ENCODE peak calls at places on chromosomes 7 and 10, in five cellular contexts. S is NT2/D1, H is HepG2, E is GM12878, K is H1. Z is an unnamed sample.

GRCh38 chr10:29811751-29812427 is 177.1 kb upstream of the SVIL start:
- DNase-seq in S (no peak), E (no peak), H (no peak), K (no peak), Z (no peak)

GRCh38 chr7:4202154-4202553 is 479.9 kb upstream of the FOXK1 start:
- DNase-seq in S (no peak), K (no peak), H (no peak), E (no peak), Z (no peak)

GRCh38 chr10:18532881-18533535 is 118.4 kb downstream of the NSUN6 start:
- DNase-seq in K (no peak), E (no peak), S (no peak), H (no peak), Z (no peak)

GRCh38 chr7:84271550-84271949 is 77.0 kb upstream of the SEMA3A start:
- DNase-seq in E (no peak), K (no peak), H (no peak), S (no peak), Z (no peak)

GRCh38 chr10:133315847-133316246 is 7.1 kb downstream of the ZNF511 start:
- DNase-seq in E (no peak), K (no peak), H (peak), S (no peak), Z (no peak)

GRCh38 chr10:94065787-94066186 is 72.1 kb downstream of the PLCE1 start:
- DNase-seq in K (no peak), H (no peak), S (no peak), E (no peak), Z (no peak)

GRCh38 chr7:85765698-85766298 is 578.9 kb upstream of the SEMA3D start:
- DNase-seq in K (peak), S (no peak), H (peak), E (no peak), Z (no peak)

GRCh38 chr10:99232357-99232999 is 3.2 kb downstream of the HPSE2 start:
- DNase-seq in H (no peak), K (peak), E (no peak), S (no peak), Z (no peak)

GRCh38 chr7:27917774-27918314 is 177.9 kb downstream of the TAX1BP1 start:
- DNase-seq in H (peak), E (no peak), K (no peak), S (no peak), Z (no peak)

GRCh38 chr10:50604049-50604640 is 19.6 kb downstream of the SGMS1 start:
- DNase-seq in K (no peak), E (no peak), H (no peak), S (no peak), Z (no peak)

GRCh38 chr7:151194188-151194587 is 7.1 kb upstream of the ASB10 start:
- DNase-seq in S (no peak), H (no peak), K (no peak), E (no peak), Z (no peak)

GRCh38 chr7:66050990-66051424 is 24.6 kb upstream of the ASL start:
- DNase-seq in S (no peak), E (no peak), K (no peak), H (peak), Z (no peak)

GRCh38 chr10:82377608-82378007 is 502.6 kb downstream of the NRG3 start:
- DNase-seq in K (peak), E (no peak), H (no peak), S (no peak), Z (no peak)

GRCh38 chr10:86367339-86367951 is 850 bp upstream of the GRID1 start:
- DNase-seq in H (no peak), K (peak), E (no peak), S (no peak), Z (no peak)

GRCh38 chr10:132788180-132788830 is 2.4 kb upstream of the NKX6-2 start:
- DNase-seq in S (no peak), E (no peak), H (no peak), K (no peak), Z (peak)

GRCh38 chr7:6917258-6917657 is 91.2 kb upstream of the CCZ1B start:
- DNase-seq in E (no peak), K (no peak), S (no peak), H (no peak), Z (no peak)

GRCh38 chr7:12643001-12643400 is 44.4 kb upstream of the ARL4A start:
- DNase-seq in S (no peak), H (no peak), K (no peak), E (no peak), Z (no peak)

GRCh38 chr7:27897001-27897400 is 157.0 kb downstream of the TAX1BP1 start:
- DNase-seq in S (no peak), E (no peak), H (no peak), K (no peak), Z (no peak)

GRCh38 chr7:14687241-14687640 is 215.3 kb downstream of the DGKB start:
- DNase-seq in H (no peak), K (no peak), E (no peak), S (no peak), Z (no peak)

GRCh38 chr7:75669579-75669978 is 69.2 kb downstream of the HIP1 start:
- DNase-seq in H (no peak), E (no peak), K (no peak), S (no peak), Z (no peak)

GRCh38 chr10:95767884-95768556 is 12.1 kb downstream of the ENTPD1 start:
- DNase-seq in H (no peak), S (no peak), E (no peak), K (no peak), Z (no peak)

GRCh38 chr10:124428207-124428777 is 9.6 kb upstream of the OAT start:
- DNase-seq in E (no peak), S (no peak), K (no peak), H (no peak), Z (no peak)

GRCh38 chr7:30612658-30613265 is 18.1 kb downstream of the GARS1 start:
- DNase-seq in S (no peak), H (no peak), K (no peak), E (no peak), Z (no peak)

GRCh38 chr7:98784216-98784785 is 85.5 kb downstream of the TMEM130 start:
- DNase-seq in K (no peak), H (no peak), S (no peak), E (no peak), Z (no peak)

GRCh38 chr7:107966701-107967100 is 36.3 kb downstream of the LAMB1 start:
- DNase-seq in E (no peak), K (no peak), S (peak), H (peak), Z (no peak)

GRCh38 chr7:10912077-10912476 is 61.6 kb upstream of the PHF14 start:
- DNase-seq in E (no peak), H (no peak), K (no peak), S (no peak), Z (no peak)

GRCh38 chr7:79050592-79050991 is 402.9 kb downstream of the MAGI2 start:
- DNase-seq in S (peak), H (no peak), E (no peak), K (no peak), Z (no peak)

GRCh38 chr7:116683786-116684185 is 11.8 kb downstream of the MET start:
- DNase-seq in E (peak), S (no peak), K (no peak), H (no peak), Z (no peak)

GRCh38 chr10:102904337-102904736 is 13.8 kb upstream of the CNNM2 start:
- DNase-seq in S (no peak), K (no peak), H (no peak), E (no peak), Z (no peak)

GRCh38 chr7:64509583-64509982 is 53.3 kb downstream of the ZNF680 start:
- DNase-seq in K (no peak), H (no peak), S (no peak), E (no peak), Z (no peak)

GRCh38 chr7:132575336-132575986 is 809 bp downstream of the PLXNA4 start:
- DNase-seq in K (peak), S (peak), E (no peak), H (no peak), Z (peak)

GRCh38 chr10:110165867-110166266 is 41.5 kb upstream of the MXI1 start:
- DNase-seq in S (no peak), K (peak), H (no peak), E (no peak), Z (no peak)

GRCh38 chr7:116902811-116903210 is 40.4 kb downstream of the CAPZA2 start:
- DNase-seq in E (no peak), S (no peak), H (no peak), K (no peak), Z (no peak)

GRCh38 chr7:140397784-140398750 is at the start of gene SLC37A3:
- DNase-seq in E (peak), S (peak), K (peak), H (peak), Z (peak)

GRCh38 chr7:81956520-81956919 is 186.7 kb upstream of the HGF start:
- DNase-seq in S (peak), E (peak), H (peak), K (no peak), Z (peak)

GRCh38 chr10:95176101-95176500 is 17.9 kb upstream of the ACSM6 start:
- DNase-seq in S (no peak), K (no peak), H (no peak), E (no peak), Z (no peak)

GRCh38 chr10:126686271-126686670 is 15.8 kb upstream of the C10orf90 start:
- DNase-seq in H (no peak), K (no peak), E (no peak), S (no peak), Z (no peak)

DNA sequence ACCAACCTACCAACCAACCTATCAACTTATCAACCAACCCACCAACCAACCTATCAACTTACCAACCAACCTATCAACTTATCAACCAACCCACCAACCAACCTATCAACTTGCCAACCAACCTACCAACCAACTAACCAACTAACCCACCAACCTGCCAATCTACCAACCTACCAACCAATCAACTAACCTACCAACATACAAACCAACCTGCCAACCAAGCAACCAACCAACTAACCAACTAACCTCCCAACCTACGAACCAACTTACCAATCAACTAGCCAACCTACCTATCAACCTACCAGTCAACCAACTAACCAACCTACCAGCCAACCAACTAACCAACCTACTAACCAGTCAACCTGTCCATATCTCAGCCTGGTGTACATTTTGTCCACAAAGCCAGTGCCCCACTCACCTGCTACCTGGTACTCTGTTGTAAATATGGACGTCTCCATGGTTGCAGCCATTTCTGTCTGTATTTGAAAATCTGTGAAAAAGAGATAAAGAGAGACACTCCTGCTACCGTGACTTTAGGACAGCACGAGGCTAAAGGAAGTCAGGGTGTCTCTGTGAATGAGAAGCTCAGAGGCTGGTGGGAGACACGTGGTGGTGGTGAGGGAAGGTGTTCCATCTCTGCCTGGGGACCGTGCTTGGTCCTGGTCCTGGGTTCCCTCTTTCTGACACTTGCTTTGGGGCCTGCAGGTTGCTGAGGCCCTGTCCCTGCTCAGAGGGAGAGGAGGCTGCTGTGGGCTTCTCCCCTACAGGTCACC is 41.9 kb upstream of the IL15RA start:
- DNase-seq in E (no peak), K (no peak), S (no peak), H (no peak), Z (no peak)
- TF ChIP-seq SUZ12 in E (no peak), K (no peak), S (no peak), H (no peak), Z (no peak)

DNA sequence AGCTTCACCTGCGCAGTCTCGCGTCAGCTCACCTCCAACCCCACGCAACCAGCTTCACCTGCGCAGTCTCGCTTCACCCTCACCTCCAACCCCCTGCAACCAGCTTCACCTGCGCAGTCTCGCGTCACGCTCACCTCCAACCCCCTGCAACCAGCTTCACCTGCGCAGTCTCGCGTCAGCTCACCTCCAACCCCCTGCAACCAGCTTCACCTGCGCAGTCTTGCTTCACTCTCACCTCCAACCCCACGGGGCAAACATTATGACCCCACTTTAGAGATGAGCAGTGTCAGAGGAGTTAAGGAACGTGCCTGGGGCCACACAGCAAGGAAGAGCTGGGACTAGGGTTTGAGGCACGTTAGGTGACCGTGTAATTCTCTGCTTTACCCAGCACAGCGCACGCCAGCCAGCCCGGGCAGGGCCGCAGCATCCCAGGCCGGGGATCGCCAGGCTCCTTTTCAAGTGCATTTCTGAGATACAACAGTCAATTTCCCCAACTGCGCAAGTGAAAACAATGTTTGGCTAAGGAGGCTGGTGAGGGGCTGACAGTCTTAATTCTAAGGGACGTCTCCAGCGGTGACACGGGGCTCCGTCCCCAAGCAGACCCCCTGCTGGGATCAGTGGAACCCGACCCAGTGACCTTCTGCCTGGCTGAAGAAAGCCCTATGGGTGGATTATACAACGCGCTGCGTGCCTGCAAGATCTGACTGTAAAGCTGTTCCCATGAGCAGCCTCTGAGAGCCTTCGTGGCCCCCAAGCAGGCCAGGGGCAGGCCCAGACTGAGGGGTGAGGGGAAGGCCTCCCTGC is 22.7 kb upstream of the PDGFA start:
- DNase-seq in S (no peak), H (no peak), E (no peak), K (no peak), Z (no peak)
- TF ChIP-seq SUZ12 in S (no peak), H (no peak), E (no peak), K (no peak), Z (no peak)

DNA sequence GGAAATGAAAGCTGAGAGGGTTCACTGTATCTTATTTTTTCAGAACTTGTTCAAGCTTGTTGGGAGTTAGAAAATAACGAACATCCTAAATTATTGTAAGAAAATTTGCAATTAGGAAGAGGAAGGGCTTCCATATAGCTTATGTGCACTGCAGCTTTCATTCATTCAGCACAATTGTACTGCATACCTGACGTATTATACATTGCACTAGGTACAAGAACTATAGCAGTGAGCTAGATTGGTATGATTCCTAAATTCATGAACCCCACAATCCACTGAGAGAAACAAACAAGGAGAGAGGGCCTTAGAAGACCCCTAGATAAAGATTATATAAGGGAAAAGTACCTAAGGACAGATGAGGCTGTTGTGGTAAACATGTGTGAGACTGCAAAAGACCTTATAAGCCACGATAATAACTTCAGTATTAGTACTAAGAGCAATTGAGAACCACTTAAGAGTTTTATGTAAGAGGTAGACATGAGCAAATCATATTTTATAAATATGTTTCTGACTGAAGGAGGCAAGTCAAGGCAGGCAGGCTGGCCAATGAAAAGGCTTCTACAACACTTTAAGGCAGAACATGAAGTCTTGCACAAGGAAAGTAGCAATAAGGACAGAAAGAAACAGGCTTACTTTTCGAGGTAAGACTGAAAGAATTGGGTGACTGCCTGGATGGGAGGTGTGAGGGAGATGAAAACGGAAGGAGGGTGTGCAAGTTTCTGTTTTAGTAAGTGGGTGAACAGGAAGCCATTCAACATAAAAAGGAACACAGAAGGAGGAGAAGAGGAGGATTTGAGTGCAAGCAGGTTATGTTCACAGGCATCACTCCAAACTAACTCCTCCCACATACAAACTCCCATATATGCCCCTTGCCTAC is 77.9 kb upstream of the LRRN3 start:
- DNase-seq in H (no peak), K (no peak), S (no peak), E (peak), Z (no peak)
- TF ChIP-seq SUZ12 in H (no peak), K (no peak), S (no peak), E (no peak), Z (no peak)

GRCh38 chr7:2072042-2072441 is 160.7 kb downstream of the MAD1L1 start:
- DNase-seq in H (no peak), K (no peak), E (peak), S (no peak), Z (no peak)
- TF ChIP-seq SUZ12 in H (no peak), K (no peak), E (no peak), S (no peak), Z (no peak)

DNA sequence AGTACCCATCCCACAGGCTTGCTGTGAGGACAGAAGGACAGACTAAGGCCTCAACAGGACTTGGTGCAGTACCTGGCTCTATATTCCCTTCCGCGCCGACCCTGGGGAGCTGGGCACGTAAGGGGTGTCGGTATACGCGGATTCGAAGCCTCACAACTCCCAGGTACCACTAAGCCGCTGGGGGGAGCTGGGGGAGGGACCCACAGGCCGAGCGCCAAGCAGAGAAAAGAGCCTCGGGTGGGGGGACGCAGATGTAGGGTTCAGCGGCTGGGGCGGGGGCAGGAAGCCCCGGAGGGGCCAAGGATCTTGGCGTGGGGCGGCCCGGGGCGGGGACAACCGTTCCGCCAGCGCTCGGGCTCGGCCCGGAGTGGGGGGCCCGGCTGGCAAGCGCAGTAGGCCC is 126.4 kb upstream of the ZNF746 start:
- DNase-seq in S (no peak), E (no peak), K (no peak), H (peak), Z (peak)
- TF ChIP-seq SUZ12 in S (no peak), E (no peak), K (no peak), H (no peak), Z (no peak)

GRCh38 chr10:119415121-119415520 is 127.4 kb downstream of the RGS10 start:
- DNase-seq in K (no peak), H (no peak), S (no peak), E (no peak), Z (no peak)

GRCh38 chr10:119413738-119414611 is 128.5 kb downstream of the RGS10 start:
- DNase-seq in H (no peak), S (no peak), E (no peak), K (no peak), Z (no peak)

GRCh38 chr10:119412244-119412750 is 130.2 kb downstream of the RGS10 start:
- DNase-seq in K (no peak), E (no peak), H (no peak), S (no peak), Z (no peak)

GRCh38 chr10:119410361-119411116 is 132.0 kb downstream of the RGS10 start:
- DNase-seq in H (no peak), K (no peak), E (no peak), S (no peak), Z (no peak)

GRCh38 chr10:119412831-119413737 is 129.4 kb downstream of the RGS10 start:
- DNase-seq in S (no peak), E (no peak), H (peak), K (no peak), Z (no peak)
- TF ChIP-seq SUZ12 in S (no peak), E (no peak), H (no peak), K (no peak), Z (no peak)

Z was measured in HEK293T.